ENCODE peak calls at places on chromosome 10, in four cellular contexts. Z, V, I and R are unnamed samples.

GRCh38 chr10:44203535-44203934 is 181.4 kb downstream of the CXCL12 start:
- DNase-seq in Z (no peak), V (no peak), I (no peak), R (no peak)

GRCh38 chr10:43105119-43105792 is 28.4 kb downstream of the RET start:
- DNase-seq in Z (peak), V (peak), I (peak), R (peak)

GRCh38 chr10:19713800-19714525 is 102.3 kb upstream of the PLXDC2 start:
- DNase-seq in Z (no peak), V (no peak), I (no peak), R (no peak)

GRCh38 chr10:43680035-43680434 is 31.4 kb upstream of the ZNF32 start:
- DNase-seq in Z (no peak), V (no peak), I (no peak), R (no peak)

GRCh38 chr10:5583525-5584175 is 58.9 kb downstream of the CALML3 start:
- DNase-seq in Z (no peak), V (no peak), I (no peak), R (no peak)

GRCh38 chr10:28875535-28876208 is 198.4 kb downstream of the BAMBI start:
- DNase-seq in Z (no peak), V (no peak), I (no peak), R (no peak)

GRCh38 chr10:103693070-103693811 is 162.1 kb downstream of the SH3PXD2A start:
- DNase-seq in Z (no peak), V (peak), I (peak), R (no peak)

GRCh38 chr10:50585921-50586739 is 37.6 kb downstream of the SGMS1 start:
- DNase-seq in Z (no peak), V (no peak), I (no peak), R (no peak)